ENCODE peak calls at places on chromosomes 12 and 14, in four cellular contexts. O, Q, H and M are unnamed samples.

GRCh38 chr14:95318399-95318834 is 1.3 kb downstream of the CLMN start:
- DNase-seq in O (no peak), Q (no peak), H (no peak), M (no peak)

GRCh38 chr14:70098257-70098809 is 90.4 kb downstream of the SLC8A3 start:
- DNase-seq in Q (no peak), H (no peak), O (no peak), M (no peak)

GRCh38 chr12:80868576-80868975 is 69.2 kb downstream of the LIN7A start:
- DNase-seq in O (no peak), Q (no peak), H (no peak), M (no peak)

GRCh38 chr12:19171731-19172130 is 42.2 kb downstream of the PLEKHA5 start:
- DNase-seq in Q (no peak), O (peak; percentile 12), H (no peak), M (no peak)

GRCh38 chr14:92507174-92507768 is 6.3 kb upstream of the RIN3 start:
- DNase-seq in Q (no peak), O (peak; percentile 12), H (no peak), M (no peak)

GRCh38 chr12:115835445-115835844 is 442.0 kb downstream of the MED13L start:
- DNase-seq in Q (no peak), H (no peak), O (no peak), M (no peak)

GRCh38 chr12:103852498-103852992 is 11.5 kb upstream of the NT5DC3 start:
- DNase-seq in O (peak; percentile 82), H (no peak), Q (no peak), M (no peak)

GRCh38 chr12:95970905-95971304 is 25.2 kb downstream of the HAL start:
- DNase-seq in O (peak; percentile 51), H (no peak), Q (no peak), M (no peak)

GRCh38 chr12:56087220-56087619 is 7.3 kb downstream of the ERBB3 start:
- DNase-seq in O (no peak), Q (no peak), H (no peak), M (no peak)

GRCh38 chr14:74245292-74245691 is 6.0 kb downstream of the VSX2 start:
- DNase-seq in H (no peak), O (no peak), Q (no peak), M (no peak)

GRCh38 chr12:68189766-68190700 is 30.5 kb upstream of the IFNG start:
- DNase-seq in H (peak; percentile 78), O (peak; percentile 78), Q (no peak), M (no peak)

GRCh38 chr14:92657457-92658142 is 90.8 kb downstream of the LGMN start:
- DNase-seq in O (no peak), Q (no peak), H (no peak), M (no peak)

GRCh38 chr12:65894624-65895023 is 70.3 kb downstream of the HMGA2 start:
- DNase-seq in O (no peak), H (no peak), Q (no peak), M (no peak)

GRCh38 chr14:104054222-104054905 is 31.1 kb upstream of the ASPG start:
- DNase-seq in H (no peak), Q (no peak), O (no peak), M (no peak)

GRCh38 chr14:85319998-85320397 is 209.9 kb upstream of the FLRT2 start:
- DNase-seq in O (peak; percentile 78), H (no peak), Q (no peak), M (no peak)

GRCh38 chr12:123120452-123121166 is 30.3 kb downstream of the PITPNM2 start:
- DNase-seq in Q (no peak), H (no peak), O (no peak), M (no peak)

GRCh38 chr14:91229743-91230200 is 14.7 kb downstream of the GPR68 start:
- DNase-seq in Q (no peak), O (peak; percentile 71), H (peak; percentile 81), M (no peak)

GRCh38 chr12:103742349-103742784 is 98.7 kb downstream of the NT5DC3 start:
- DNase-seq in H (no peak), Q (no peak), O (peak; percentile 39), M (no peak)

GRCh38 chr12:116303076-116303465 is 25.6 kb upstream of the MED13L start:
- DNase-seq in Q (no peak), H (no peak), O (no peak), M (no peak)

GRCh38 chr14:33404054-33404453 is 465.4 kb downstream of the NPAS3 start:
- DNase-seq in O (peak; percentile 45), H (peak; percentile 89), Q (no peak), M (no peak)

GRCh38 chr14:39232554-39233415 is 930 bp upstream of the MIA2 start:
- DNase-seq in O (peak; percentile 43), Q (no peak), H (peak; percentile 34), M (no peak)

GRCh38 chr12:91109148-91109564 is 2.1 kb downstream of the LUM start:
- DNase-seq in Q (peak; percentile 48), O (peak; percentile 47), H (no peak), M (no peak)

GRCh38 chr14:59318908-59319307 is 130.4 kb downstream of the DAAM1 start:
- DNase-seq in H (no peak), O (no peak), Q (no peak), M (no peak)

GRCh38 chr14:36556811-36557433 is 25.5 kb downstream of the NKX2-8 start:
- DNase-seq in O (no peak), H (no peak), Q (no peak), M (no peak)

GRCh38 chr12:44626883-44627282 is 249.2 kb downstream of the NELL2 start:
- DNase-seq in Q (no peak), H (no peak), O (no peak), M (no peak)

GRCh38 chr12:69509308-69509736 is 39.1 kb downstream of the FRS2 start:
- DNase-seq in H (no peak), O (no peak), Q (no peak), M (no peak)

GRCh38 chr14:67942311-67942710 is 122.7 kb downstream of the RAD51B start:
- DNase-seq in O (no peak), Q (no peak), H (no peak), M (no peak)

GRCh38 chr12:9649532-9649940 is 20.0 kb upstream of the CLEC2D start:
- DNase-seq in H (no peak), Q (no peak), O (peak; percentile 33), M (no peak)

GRCh38 chr14:89598548-89599186 is 181.6 kb upstream of the FOXN3 start:
- DNase-seq in Q (no peak), H (no peak), O (no peak), M (no peak)

GRCh38 chr12:524167-524951 is 64.6 kb downstream of the B4GALNT3 start:
- DNase-seq in H (no peak), Q (no peak), O (peak; percentile 59), M (no peak)

GRCh38 chr12:48978741-48979601 is 849 bp downstream of the WNT1 start:
- DNase-seq in H (no peak), O (no peak), Q (no peak), M (no peak)

GRCh38 chr12:116026768-116027550 is 250.5 kb downstream of the MED13L start:
- DNase-seq in Q (no peak), H (no peak), O (no peak), M (no peak)

GRCh38 chr12:69563166-69563762 is 22.0 kb upstream of the CCT2 start:
- DNase-seq in O (no peak), Q (no peak), H (no peak), M (no peak)

GRCh38 chr12:70971395-70971794 is 50.9 kb upstream of the PTPRR start:
- DNase-seq in H (peak; percentile 34), O (no peak), Q (no peak), M (no peak)

DNA sequence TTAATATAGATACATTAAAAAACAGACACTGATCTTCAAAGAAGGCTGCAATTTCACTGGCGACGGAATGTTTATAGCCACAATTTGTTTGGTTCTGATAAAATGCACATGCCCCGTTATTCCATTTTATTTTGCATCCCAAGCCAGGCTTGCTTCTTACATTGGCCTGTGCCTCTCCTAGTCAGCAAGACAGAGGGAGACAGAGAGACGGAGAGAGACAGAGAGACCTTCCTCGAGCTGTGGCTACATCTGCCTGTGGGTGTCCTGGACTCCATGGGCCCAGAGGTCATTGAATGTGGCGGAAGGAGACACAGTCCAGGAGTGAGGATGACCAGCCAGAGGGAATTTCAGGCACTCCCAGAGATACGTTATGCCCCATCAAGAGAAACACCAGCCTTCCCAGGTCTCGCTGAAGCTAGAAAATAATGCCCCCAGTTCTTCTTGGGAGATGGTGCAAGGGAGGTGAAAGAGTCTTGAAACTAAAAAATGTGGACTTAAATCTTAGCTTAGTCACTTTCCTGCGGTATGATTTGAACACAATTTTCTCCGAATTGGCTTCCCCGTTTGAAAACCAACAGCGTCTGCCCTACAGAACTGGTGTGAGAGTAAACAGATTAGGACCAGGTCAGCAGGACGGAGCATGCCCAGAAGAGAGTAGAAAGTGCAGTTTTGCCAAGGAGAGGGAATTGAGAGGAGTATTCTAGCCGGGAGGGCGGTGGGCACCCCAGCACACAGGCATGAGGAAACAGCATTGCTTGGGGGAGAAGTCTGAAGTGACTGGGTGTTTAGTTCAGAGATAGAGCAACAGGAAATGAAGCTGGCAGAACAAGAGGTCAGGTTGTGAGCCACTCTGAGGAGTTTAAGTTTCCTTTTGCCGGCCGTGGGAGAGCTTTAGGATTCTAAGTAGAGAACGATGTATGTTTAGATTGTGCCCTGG is 926.9 kb downstream of the VRK1 start:
- DNase-seq in O (no peak), Q (no peak), H (no peak), M (no peak)
- TF ChIP-seq CTCF in O (no peak), Q (no peak), H (no peak), M (no peak)

DNA sequence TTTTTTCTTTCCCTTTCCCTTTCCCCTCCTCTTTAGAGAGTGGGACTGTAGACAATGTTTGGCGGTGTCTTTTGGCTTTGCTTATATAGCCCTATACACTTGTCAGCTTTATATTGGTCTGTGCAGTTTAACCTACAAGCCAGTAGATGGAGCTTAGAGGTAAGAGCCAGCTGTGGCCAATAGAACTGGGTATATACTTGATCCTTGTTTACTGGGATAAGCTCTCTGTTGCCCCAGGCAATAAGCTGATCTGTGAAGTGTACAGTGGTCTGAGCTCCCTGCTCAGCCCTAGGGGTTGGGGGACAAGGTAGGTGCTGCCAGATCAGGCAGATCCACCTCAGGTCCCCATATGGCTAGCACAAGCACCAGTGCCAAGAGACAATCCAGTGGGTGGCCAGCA is 434.1 kb downstream of the NOVA1 start:
- DNase-seq in O (no peak), H (peak; percentile 22), Q (no peak), M (no peak)
- TF ChIP-seq CTCF in O (peak; percentile 10), H (peak; percentile 64), Q (peak; percentile 59), M (peak; percentile 55)

GRCh38 chr14:86420131-86420530 is 890.2 kb downstream of the FLRT2 start:
- DNase-seq in Q (no peak), O (no peak), H (no peak), M (no peak)
- TF ChIP-seq CTCF in Q (no peak), O (no peak), H (no peak), M (no peak)

GRCh38 chr14:61154606-61155005 is 126.5 kb downstream of the TMEM30B start:
- DNase-seq in O (no peak), Q (no peak), H (no peak), M (no peak)

GRCh38 chr14:61151276-61151675 is 129.9 kb downstream of the TMEM30B start:
- DNase-seq in O (no peak), H (no peak), Q (no peak), M (no peak)

GRCh38 chr14:61152851-61153364 is 128.2 kb downstream of the TMEM30B start:
- DNase-seq in Q (no peak), H (peak; percentile 73), O (peak; percentile 77), M (no peak)

GRCh38 chr14:61153914-61154545 is 127.1 kb downstream of the TMEM30B start:
- DNase-seq in Q (no peak), O (no peak), H (no peak), M (no peak)

DNA sequence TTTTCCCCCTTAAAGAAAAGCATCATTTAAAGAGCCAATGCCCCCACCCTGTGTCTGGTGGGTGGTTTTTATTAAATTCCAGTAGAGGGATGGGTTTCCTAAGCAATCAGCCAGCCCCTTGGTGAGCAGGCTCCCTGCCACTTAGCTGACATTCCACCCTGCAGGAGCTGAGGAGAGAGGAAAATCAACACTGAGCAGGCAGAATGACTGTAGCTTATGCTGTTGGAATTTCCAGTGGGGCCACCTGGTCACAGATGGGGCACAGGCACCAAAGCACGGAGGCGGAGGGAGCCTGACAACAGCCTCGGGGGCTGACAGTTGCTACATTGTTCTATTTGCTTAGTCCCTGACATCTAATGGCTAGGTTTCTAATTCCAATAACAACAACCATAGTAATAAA is 127.7 kb downstream of the TMEM30B start:
- DNase-seq in H (no peak), Q (no peak), O (peak; percentile 45), M (no peak)
- TF ChIP-seq CTCF in H (no peak), Q (no peak), O (no peak), M (no peak)